ENCODE peak calls at places on chromosomes 5 and 9, in nine cellular contexts. H is KBM-7, K is SHP77, M is HTR-8/SVneo, R is cardiac muscle cell, P is NCI-H524, Q is H7, Z is putamen, N is fibroblast of lung. W is an unnamed sample.

GRCh38 chr5:6307304-6307703 is 71.0 kb downstream of the MED10 start:
- DNase-seq in Q (no peak), N (no peak), H (no peak), K (peak; percentile 42), P (no peak), M (no peak), Z (no peak), R (no peak), W (no peak)

GRCh38 chr5:2158109-2158508 is 275.4 kb upstream of the IRX4 start:
- DNase-seq in P (no peak), H (no peak), N (no peak), R (no peak), Z (no peak), M (no peak), Q (no peak), K (no peak), W (no peak)

GRCh38 chr9:113380869-113381378 is 4.1 kb upstream of the HDHD3 start:
- DNase-seq in K (no peak), Z (no peak), H (no peak), M (no peak), R (no peak), N (no peak), Q (no peak), P (no peak), W (no peak)

GRCh38 chr5:177362871-177363507 is 5.3 kb downstream of the RGS14 start:
- DNase-seq in P (peak; percentile 43), K (no peak), N (peak; percentile 19), M (no peak), Z (no peak), H (peak; percentile 64), R (peak; percentile 54), Q (peak; percentile 96), W (no peak)

GRCh38 chr5:119063579-119064379 is 7.1 kb upstream of the DMXL1 start:
- DNase-seq in Z (no peak), N (peak; percentile 44), H (peak; percentile 78), Q (no peak), K (no peak), M (no peak), R (peak; percentile 86), P (no peak), W (no peak)

GRCh38 chr5:157516626-157517325 is 56.8 kb downstream of the NIPAL4 start:
- DNase-seq in N (peak; percentile 97), K (no peak), Z (no peak), H (no peak), R (peak; percentile 94), Q (no peak), M (peak; percentile 70), P (peak; percentile 2), W (peak; percentile 46)

GRCh38 chr9:99173570-99174504 is 47.9 kb downstream of the ALG2 start:
- DNase-seq in P (peak; percentile 50), H (no peak), K (no peak), R (peak; percentile 68), N (no peak), Z (peak; percentile 41), M (no peak), Q (no peak), W (no peak)

GRCh38 chr5:40447438-40447837 is 232.3 kb upstream of the PTGER4 start:
- DNase-seq in N (peak; percentile 33), M (no peak), K (no peak), R (no peak), P (no peak), H (no peak), Q (no peak), Z (no peak), W (no peak)

GRCh38 chr5:178115835-178116405 is 2.6 kb downstream of the N4BP3 start:
- DNase-seq in K (no peak), R (no peak), Z (no peak), Q (peak; percentile 78), M (no peak), N (no peak), P (peak; percentile 8), H (no peak), W (no peak)

GRCh38 chr9:133933426-133934026 is 58.6 kb downstream of the VAV2 start:
- DNase-seq in Z (no peak), R (no peak), P (no peak), Q (no peak), N (no peak), K (no peak), M (no peak), H (no peak), W (no peak)

GRCh38 chr5:95759634-95760033 is 28.5 kb downstream of the RHOBTB3 start:
- DNase-seq in H (no peak), Q (no peak), N (peak; percentile 44), K (no peak), Z (no peak), P (no peak), M (no peak), R (peak; percentile 48), W (no peak)

GRCh38 chr9:97441729-97442128 is 29.8 kb downstream of the TDRD7 start:
- DNase-seq in Z (no peak), N (no peak), P (no peak), H (no peak), Q (no peak), M (no peak), K (no peak), R (peak; percentile 23), W (no peak)

GRCh38 chr9:124724415-124725067 is 46.6 kb downstream of the NR6A1 start:
- DNase-seq in R (no peak), Z (no peak), P (no peak), N (no peak), M (no peak), H (no peak), K (no peak), Q (no peak), W (no peak)

GRCh38 chr5:79070002-79070567 is 518 bp downstream of the BHMT2 start:
- DNase-seq in Z (no peak), M (no peak), Q (peak; percentile 36), H (no peak), R (peak; percentile 55), P (no peak), K (peak; percentile 58), N (peak; percentile 34), W (no peak)

GRCh38 chr9:95313010-95313498 is 4.5 kb downstream of the FANCC start:
- DNase-seq in M (no peak), N (peak; percentile 55), Z (peak; percentile 65), P (peak; percentile 98), Q (peak; percentile 24), R (peak; percentile 63), H (no peak), K (peak; percentile 80), W (no peak)

GRCh38 chr5:134086943-134087305 is 27.6 kb upstream of the TCF7 start:
- DNase-seq in R (no peak), Z (no peak), P (no peak), H (no peak), K (no peak), M (no peak), N (no peak), Q (no peak), W (no peak)

GRCh38 chr9:92455217-92455616 is 27.1 kb downstream of the ASPN start:
- DNase-seq in P (peak; percentile 8), Z (no peak), K (peak; percentile 45), N (no peak), Q (peak; percentile 40), M (no peak), H (peak; percentile 16), R (no peak), W (no peak)

GRCh38 chr5:55604611-55605067 is 69.9 kb upstream of the PLPP1 start:
- DNase-seq in N (peak; percentile 80), R (peak; percentile 66), H (no peak), Z (no peak), P (no peak), K (no peak), M (no peak), Q (no peak), W (peak; percentile 14)

GRCh38 chr5:172849636-172850453 is 15.8 kb downstream of the ERGIC1 start:
- DNase-seq in N (no peak), M (no peak), Q (no peak), Z (no peak), R (no peak), P (no peak), H (no peak), K (no peak), W (no peak)

GRCh38 chr5:135391123-135391868 is 7.7 kb downstream of the MACROH2A1 start:
- DNase-seq in Q (no peak), Z (no peak), P (no peak), M (no peak), N (peak; percentile 70), R (peak; percentile 82), H (no peak), K (no peak), W (peak; percentile 32)

GRCh38 chr5:122429545-122430327 is 117.7 kb downstream of the SNCAIP start:
- DNase-seq in H (no peak), N (no peak), P (peak; percentile 20), M (no peak), K (no peak), Z (no peak), R (no peak), Q (peak; percentile 31), W (no peak)

GRCh38 chr5:133245191-133246052 is 193.6 kb downstream of the HSPA4 start:
- DNase-seq in H (no peak), Q (peak; percentile 76), Z (peak; percentile 19), M (peak; percentile 86), R (peak; percentile 79), N (peak; percentile 85), K (peak; percentile 53), P (no peak), W (peak; percentile 26)

GRCh38 chr5:1515311-1515920 is 8.3 kb downstream of the LPCAT1 start:
- DNase-seq in H (no peak), M (no peak), Q (peak; percentile 72), R (no peak), K (no peak), Z (no peak), N (no peak), P (no peak), W (no peak)

GRCh38 chr5:147635882-147636531 is 126.1 kb upstream of the DPYSL3 start:
- DNase-seq in K (no peak), R (no peak), Z (no peak), M (no peak), P (no peak), H (no peak), Q (no peak), N (no peak), W (no peak)

GRCh38 chr5:99866740-99867139 is 668.4 kb upstream of the FAM174A start:
- DNase-seq in H (no peak), Q (no peak), K (no peak), M (no peak), N (no peak), R (no peak), Z (no peak), P (no peak), W (no peak)

GRCh38 chr5:36414869-36415282 is 113.2 kb upstream of the RANBP3L start:
- DNase-seq in M (peak; percentile 77), R (peak; percentile 75), H (peak; percentile 58), K (peak; percentile 38), P (peak; percentile 57), N (peak; percentile 72), Q (no peak), Z (peak; percentile 22), W (no peak)

GRCh38 chr9:96417051-96417586 is 1.1 kb downstream of the ZNF367 start:
- DNase-seq in N (peak; percentile 74), K (peak; percentile 70), M (peak; percentile 72), R (peak; percentile 87), H (peak; percentile 82), Z (peak; percentile 90), P (peak; percentile 86), Q (peak; percentile 94), W (peak; percentile 66)

GRCh38 chr5:149633671-149634350 is 52.5 kb downstream of the ARHGEF37 start:
- DNase-seq in R (no peak), M (no peak), H (no peak), Z (no peak), N (no peak), K (no peak), Q (no peak), P (no peak), W (no peak)

GRCh38 chr5:171593401-171593800 is 174.0 kb downstream of the FGF18 start:
- DNase-seq in Q (no peak), M (no peak), N (no peak), R (no peak), K (no peak), P (no peak), H (no peak), Z (no peak), W (no peak)

GRCh38 chr5:67807116-67807888 is 408.3 kb upstream of the PIK3R1 start:
- DNase-seq in K (no peak), R (no peak), P (no peak), Z (no peak), H (no peak), N (no peak), Q (no peak), M (no peak), W (no peak)

GRCh38 chr9:113446323-113446740 is 17.2 kb upstream of the RGS3 start:
- DNase-seq in H (peak; percentile 58), K (peak; percentile 38), Q (peak; percentile 58), N (peak; percentile 71), R (peak; percentile 73), Z (peak; percentile 48), M (peak; percentile 64), P (peak; percentile 67), W (peak; percentile 1)